ENCODE peak calls at places on chromosomes 2 and 18, in four cellular contexts. One of them, this sample, is unnamed.

GRCh38 chr2:187302146-187302545 is 145.9 kb downstream of the CALCRL start:
- DNase-seq in cardiac muscle cell: no peak
- DNase-seq in choroid plexus epithelial cell: peak; percentile 87
- DNase-seq in uterus: no peak
- DNase-seq in this sample: no peak

GRCh38 chr2:70124983-70125480 is 37.8 kb downstream of the PCBP1 start:
- DNase-seq in cardiac muscle cell: peak; percentile 40
- DNase-seq in choroid plexus epithelial cell: peak; percentile 68
- DNase-seq in uterus: peak; percentile 71
- DNase-seq in this sample: no peak

GRCh38 chr2:112137516-112138142 is 556 bp upstream of the FBLN7 start:
- DNase-seq in cardiac muscle cell: no peak
- DNase-seq in choroid plexus epithelial cell: peak; percentile 28
- DNase-seq in uterus: no peak
- DNase-seq in this sample: no peak

GRCh38 chr2:33275689-33276444 is 200.6 kb upstream of the RASGRP3 start:
- DNase-seq in cardiac muscle cell: no peak
- DNase-seq in choroid plexus epithelial cell: peak; percentile 98
- DNase-seq in uterus: peak; percentile 51
- DNase-seq in this sample: no peak

GRCh38 chr18:9876867-9877654 is 8.7 kb upstream of the TXNDC2 start:
- DNase-seq in cardiac muscle cell: peak; percentile 22
- DNase-seq in choroid plexus epithelial cell: peak; percentile 94
- DNase-seq in uterus: peak; percentile 80
- DNase-seq in this sample: no peak

GRCh38 chr2:160308915-160309314 is 108.8 kb upstream of the ITGB6 start:
- DNase-seq in cardiac muscle cell: no peak
- DNase-seq in choroid plexus epithelial cell: peak; percentile 79
- DNase-seq in uterus: no peak
- DNase-seq in this sample: no peak

GRCh38 chr18:23725827-23726661 is 36.8 kb downstream of the LAMA3 start:
- DNase-seq in cardiac muscle cell: no peak
- DNase-seq in choroid plexus epithelial cell: no peak
- DNase-seq in uterus: no peak
- DNase-seq in this sample: no peak

GRCh38 chr2:101638817-101639605 is 58.5 kb upstream of the MAP4K4 start:
- DNase-seq in cardiac muscle cell: no peak
- DNase-seq in choroid plexus epithelial cell: no peak
- DNase-seq in uterus: no peak
- DNase-seq in this sample: no peak

GRCh38 chr2:59182249-59182648 is 941.1 kb upstream of the FANCL start:
- DNase-seq in cardiac muscle cell: peak; percentile 71
- DNase-seq in choroid plexus epithelial cell: peak; percentile 68
- DNase-seq in uterus: no peak
- DNase-seq in this sample: no peak

GRCh38 chr2:43174368-43175186 is 51.8 kb downstream of the ZFP36L2 start:
- DNase-seq in cardiac muscle cell: no peak
- DNase-seq in choroid plexus epithelial cell: no peak
- DNase-seq in uterus: no peak
- DNase-seq in this sample: peak; percentile 75

GRCh38 chr2:10124538-10125045 is 2.1 kb downstream of the RRM2 start:
- DNase-seq in cardiac muscle cell: peak; percentile 77
- DNase-seq in choroid plexus epithelial cell: peak; percentile 89
- DNase-seq in uterus: peak; percentile 49
- DNase-seq in this sample: no peak
- H3K4me3 ChIP-seq in cardiac muscle cell: no peak overlapping the region
- H3K4me3 ChIP-seq in choroid plexus epithelial cell: no peak overlapping the region
- H3K4me3 ChIP-seq in uterus: no peak overlapping the region
- H3K4me3 ChIP-seq in this sample: peak overlapping the region; percentile 90

GRCh38 chr2:64748561-64748960 is 94.8 kb upstream of the SERTAD2 start:
- DNase-seq in cardiac muscle cell: no peak
- DNase-seq in choroid plexus epithelial cell: no peak
- DNase-seq in uterus: no peak
- DNase-seq in this sample: no peak

GRCh38 chr2:64751286-64752260 is 97.9 kb upstream of the SERTAD2 start:
- DNase-seq in cardiac muscle cell: peak; percentile 98
- DNase-seq in choroid plexus epithelial cell: peak; percentile 71
- DNase-seq in uterus: peak; percentile 99
- DNase-seq in this sample: no peak

GRCh38 chr2:64749446-64749845 is 95.7 kb upstream of the SERTAD2 start:
- DNase-seq in cardiac muscle cell: no peak
- DNase-seq in choroid plexus epithelial cell: no peak
- DNase-seq in uterus: no peak
- DNase-seq in this sample: no peak

GRCh38 chr2:64750001-64750816 is 96.5 kb upstream of the SERTAD2 start:
- DNase-seq in cardiac muscle cell: peak; percentile 66
- DNase-seq in choroid plexus epithelial cell: peak; percentile 35
- DNase-seq in uterus: peak; percentile 76
- DNase-seq in this sample: no peak

GRCh38 chr2:64750817-64751285 is 97.1 kb upstream of the SERTAD2 start:
- DNase-seq in cardiac muscle cell: peak; percentile 100
- DNase-seq in choroid plexus epithelial cell: peak; percentile 100
- DNase-seq in uterus: peak; percentile 99
- DNase-seq in this sample: peak; percentile 98
- TF ChIP-seq CTCF in cardiac muscle cell: no peak
- TF ChIP-seq CTCF in choroid plexus epithelial cell: no peak
- TF ChIP-seq CTCF in uterus: no peak
- TF ChIP-seq CTCF in this sample: no peak

DNA sequence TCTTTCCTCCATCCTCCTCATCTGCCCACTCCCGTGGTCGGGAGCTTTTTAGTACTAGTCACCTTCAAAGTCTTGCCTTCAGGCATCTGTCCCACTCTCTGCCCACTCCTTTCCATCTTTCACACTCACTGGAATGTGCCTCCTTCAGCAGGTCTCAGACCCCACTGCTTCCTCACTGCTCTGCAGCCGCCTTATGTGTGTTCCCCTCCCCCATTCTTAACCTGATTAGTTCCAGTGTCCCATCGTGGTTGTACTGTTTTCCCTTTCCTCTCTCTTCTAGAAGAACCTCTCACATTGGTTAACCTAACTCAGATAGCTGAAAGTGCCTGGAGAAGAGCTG is 3.0 kb downstream of the ARMC9 start:
- DNase-seq in cardiac muscle cell: no peak
- DNase-seq in choroid plexus epithelial cell: no peak
- DNase-seq in uterus: no peak
- DNase-seq in this sample: no peak
- H3K4me3 ChIP-seq in cardiac muscle cell: no peak overlapping the region
- H3K4me3 ChIP-seq in choroid plexus epithelial cell: peak overlapping the region; percentile 34
- H3K4me3 ChIP-seq in uterus: no peak overlapping the region
- H3K4me3 ChIP-seq in this sample: no peak overlapping the region

GRCh38 chr2:210647151-210647550 is 90.8 kb downstream of the CPS1 start:
- DNase-seq in cardiac muscle cell: peak; percentile 91
- DNase-seq in choroid plexus epithelial cell: no peak
- DNase-seq in uterus: no peak
- DNase-seq in this sample: no peak
- TF ChIP-seq CTCF in cardiac muscle cell: no peak
- TF ChIP-seq CTCF in choroid plexus epithelial cell: no peak
- TF ChIP-seq CTCF in uterus: no peak
- TF ChIP-seq CTCF in this sample: no peak

GRCh38 chr2:16250886-16251285 is 310.5 kb downstream of the MYCN start:
- DNase-seq in cardiac muscle cell: no peak
- DNase-seq in choroid plexus epithelial cell: no peak
- DNase-seq in uterus: no peak
- DNase-seq in this sample: no peak

GRCh38 chr2:16251511-16252205 is 311.3 kb downstream of the MYCN start:
- DNase-seq in cardiac muscle cell: peak; percentile 59
- DNase-seq in choroid plexus epithelial cell: no peak
- DNase-seq in uterus: no peak
- DNase-seq in this sample: no peak

GRCh38 chr2:16249269-16250055 is 309.1 kb downstream of the MYCN start:
- DNase-seq in cardiac muscle cell: no peak
- DNase-seq in choroid plexus epithelial cell: no peak
- DNase-seq in uterus: no peak
- DNase-seq in this sample: no peak

GRCh38 chr2:16250056-16250425 is 309.7 kb downstream of the MYCN start:
- DNase-seq in cardiac muscle cell: no peak
- DNase-seq in choroid plexus epithelial cell: no peak
- DNase-seq in uterus: no peak
- DNase-seq in this sample: no peak

DNA sequence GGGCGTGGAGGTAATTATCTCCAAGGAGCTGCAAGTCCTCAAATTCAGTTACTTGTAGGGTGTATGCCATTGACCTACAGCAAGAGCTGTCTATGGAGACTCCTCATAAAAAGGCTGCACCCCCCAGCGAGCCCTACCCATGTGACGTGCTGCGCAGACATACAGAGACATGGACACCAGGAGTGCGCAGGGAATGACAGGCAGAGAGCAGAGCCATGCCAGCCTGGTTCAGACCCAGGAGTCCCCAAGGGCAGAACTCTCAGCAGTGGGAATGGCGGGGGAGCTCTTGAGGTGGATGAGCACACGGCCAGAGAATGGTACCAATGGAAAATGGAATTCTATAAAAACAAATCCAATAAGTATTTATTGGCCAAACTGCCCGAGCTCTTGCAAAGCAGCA is 310.1 kb downstream of the MYCN start:
- DNase-seq in cardiac muscle cell: no peak
- DNase-seq in choroid plexus epithelial cell: no peak
- DNase-seq in uterus: no peak
- DNase-seq in this sample: no peak
- H3K4me3 ChIP-seq in cardiac muscle cell: no peak overlapping the region
- H3K4me3 ChIP-seq in choroid plexus epithelial cell: no peak overlapping the region
- H3K4me3 ChIP-seq in uterus: no peak overlapping the region
- H3K4me3 ChIP-seq in this sample: no peak overlapping the region

This sample was measured in GM12864.